ENCODE peak calls at places on chromosome 15, in nine cellular contexts. B is posterior cingulate gyrus; W is RCC 7860; R is GM20000; Q is non-pigmented ciliary epithelial cell; P is NCI-H2171 treated with DMSO at 0.1 percent for 48 hours; O is retinal pigment epithelial cell; G is stimulated activated CD4-positive, alpha-beta T cell treated with anti-CD3 and anti-CD28 coated beads, Interleukin-15, amount 100 ng/mL, for 48 hours; X is fibroblast of mammary gland. A is an unnamed sample.

GRCh38 chr15:100234158-100235029 is 107.4 kb downstream of the ADAMTS17 start:
- DNase-seq in W (no peak), O (no peak), B (no peak), Q (no peak), P (peak; percentile 2), X (no peak), G (no peak), R (no peak), A (no peak)

GRCh38 chr15:37981781-37982180 is 47.3 kb downstream of the TMCO5A start:
- DNase-seq in R (no peak), G (no peak), B (no peak), Q (no peak), W (peak; percentile 19), X (peak; percentile 66), P (no peak), O (peak; percentile 3), A (peak; percentile 34)

GRCh38 chr15:64622410-64623260 is 152.8 kb downstream of the RBPMS2 start:
- DNase-seq in X (no peak), P (no peak), O (no peak), Q (no peak), W (no peak), B (no peak), G (no peak), R (peak; percentile 59), A (no peak)

GRCh38 chr15:41048397-41048796 is 67.7 kb downstream of the INO80 start:
- DNase-seq in G (no peak), B (no peak), W (no peak), O (no peak), Q (no peak), P (no peak), X (no peak), R (peak; percentile 15), A (no peak)

GRCh38 chr15:64263567-64263966 is 92.4 kb downstream of the CSNK1G1 start:
- DNase-seq in W (no peak), X (no peak), R (peak; percentile 17), G (no peak), O (no peak), P (no peak), B (no peak), Q (no peak), A (peak; percentile 6)

GRCh38 chr15:71651750-71652186 is 158.6 kb upstream of the NR2E3 start:
- DNase-seq in O (peak; percentile 25), P (peak; percentile 32), Q (peak; percentile 37), W (peak; percentile 26), G (no peak), B (peak; percentile 28), R (peak; percentile 23), X (peak; percentile 84), A (peak; percentile 58)

GRCh38 chr15:90413411-90414379 is 25.7 kb downstream of the IQGAP1 start:
- DNase-seq in X (peak; percentile 57), O (no peak), Q (no peak), W (peak; percentile 27), G (no peak), B (no peak), P (no peak), R (no peak), A (no peak)

GRCh38 chr15:70795311-70795665 is 31.9 kb upstream of the UACA start:
- DNase-seq in Q (peak; percentile 92), R (no peak), X (peak; percentile 96), B (no peak), G (no peak), W (peak; percentile 99), O (peak; percentile 52), P (no peak), A (no peak)

GRCh38 chr15:100017140-100017539 is 283.9 kb upstream of the LYSMD4 start:
- DNase-seq in W (no peak), X (no peak), Q (no peak), R (no peak), B (no peak), G (no peak), O (no peak), P (no peak), A (no peak)

GRCh38 chr15:100020181-100020580 is 286.9 kb upstream of the LYSMD4 start:
- DNase-seq in B (no peak), G (no peak), P (no peak), W (no peak), R (no peak), X (no peak), O (no peak), Q (no peak), A (no peak)

GRCh38 chr15:74777769-74778598 is 3.9 kb upstream of the CSK start:
- DNase-seq in W (no peak), Q (no peak), X (no peak), B (no peak), G (no peak), R (no peak), P (no peak), O (no peak), A (no peak)

GRCh38 chr15:67023517-67024321 is 41.7 kb upstream of the SMAD3 start:
- DNase-seq in B (no peak), R (no peak), W (no peak), X (no peak), P (no peak), O (no peak), Q (no peak), G (no peak), A (no peak)

GRCh38 chr15:85947936-85948335 is 131.7 kb upstream of the AGBL1 start:
- DNase-seq in O (no peak), G (no peak), B (no peak), P (no peak), X (no peak), W (no peak), Q (no peak), R (no peak), A (no peak)

GRCh38 chr15:100786139-100786531 is 93.5 kb upstream of the ALDH1A3 start:
- DNase-seq in P (no peak), O (no peak), R (no peak), X (no peak), W (no peak), B (no peak), G (no peak), Q (no peak), A (no peak)

GRCh38 chr15:77864211-77865105 is 213.1 kb downstream of the TBC1D2B start:
- DNase-seq in O (no peak), P (no peak), Q (no peak), B (no peak), X (no peak), R (no peak), G (no peak), W (no peak), A (no peak)

GRCh38 chr15:40104865-40105516 is 3.7 kb downstream of the BMF start:
- DNase-seq in P (peak; percentile 87), Q (no peak), B (peak; percentile 88), X (peak; percentile 78), O (no peak), G (peak; percentile 76), R (peak; percentile 84), W (peak; percentile 53), A (peak; percentile 76)

GRCh38 chr15:64532515-64532914 is 72.1 kb downstream of the ZNF609 start:
- DNase-seq in W (no peak), B (no peak), Q (no peak), O (no peak), R (no peak), X (no peak), G (no peak), P (no peak), A (no peak)

GRCh38 chr15:73809728-73810501 is 56.8 kb upstream of the INSYN1 start:
- DNase-seq in P (peak; percentile 39), R (no peak), X (peak; percentile 2), Q (no peak), G (no peak), B (peak; percentile 61), W (peak; percentile 43), O (no peak), A (no peak)

GRCh38 chr15:34364041-34364440 is 3.0 kb downstream of the LPCAT4 start:
- DNase-seq in B (no peak), P (no peak), R (no peak), W (no peak), X (no peak), Q (no peak), G (no peak), O (no peak), A (no peak)

GRCh38 chr15:66923438-66923881 is 141.9 kb upstream of the SMAD3 start:
- DNase-seq in G (peak; percentile 27), X (no peak), P (no peak), O (no peak), B (no peak), Q (no peak), W (peak; percentile 15), R (peak; percentile 16), A (peak; percentile 62)

GRCh38 chr15:68630205-68630555 is 51.4 kb downstream of the CORO2B start:
- DNase-seq in Q (no peak), G (no peak), X (no peak), R (no peak), P (no peak), W (no peak), B (no peak), O (no peak), A (no peak)